ENCODE peak calls at places on chromosomes 4 and X, in seven cellular contexts. F, H, W, I, Y, B and U are unnamed samples. For H3K4me1, the result is how much of the 10 kb centered on the place peaks cover.

GRCh38 chr4:106495498-106495897 is 126.9 kb upstream of the GIMD1 start:
- DNase-seq in F (no peak), H (no peak), W (no peak), I (no peak), Y (no peak), B (no peak), U (peak)

GRCh38 chr4:158042591-158043030 is 130.2 kb downstream of the GASK1B start:
- DNase-seq in F (peak), H (peak), W (no peak), I (no peak), Y (no peak), B (peak), U (no peak)

GRCh38 chr4:156779774-156780173 is 191.8 kb downstream of the PDGFC start:
- DNase-seq in F (peak), H (peak), W (peak), I (no peak), Y (no peak), B (peak), U (no peak)

GRCh38 chr4:4474496-4474895 is 67.4 kb downstream of the STX18 start:
- DNase-seq in F (no peak), H (no peak), W (no peak), I (no peak), Y (no peak), B (no peak), U (no peak)

GRCh38 chr4:163697121-163697520 is 202.6 kb downstream of the TMA16 start:
- DNase-seq in F (no peak), H (no peak), W (no peak), I (no peak), Y (no peak), B (peak), U (no peak)

GRCh38 chr4:2828758-2829181 is 14.9 kb upstream of the ADD1 start:
- DNase-seq in F (no peak), H (no peak), W (no peak), I (no peak), Y (no peak), B (no peak), U (no peak)

GRCh38 chr4:77047037-77047436 is 28.8 kb downstream of the CCNI start:
- DNase-seq in F (peak), H (peak), W (no peak), I (no peak), Y (no peak), B (peak), U (no peak)

GRCh38 chr4:157220026-157220881 is at the start of gene GRIA2:
- DNase-seq in F (peak), H (peak), W (peak), I (no peak), Y (no peak), B (no peak), U (no peak)

GRCh38 chr4:1210971-1211370 is 38.0 kb downstream of the CTBP1 start:
- DNase-seq in F (no peak), H (no peak), W (no peak), I (no peak), Y (no peak), B (no peak), U (no peak)
- H3K4me1 ChIP-seq in F (under half), H (half or more), W (under half), I (under half), Y (under half), B (under half), U (half or more)

GRCh38 chr4:174241162-174241561 is 42.3 kb downstream of the FBXO8 start:
- DNase-seq in F (no peak), H (no peak), W (no peak), I (no peak), Y (no peak), B (no peak), U (no peak)
- H3K4me1 ChIP-seq in F (under half), H (under half), W (under half), I (under half), Y (under half), B (under half), U (under half)

DNA sequence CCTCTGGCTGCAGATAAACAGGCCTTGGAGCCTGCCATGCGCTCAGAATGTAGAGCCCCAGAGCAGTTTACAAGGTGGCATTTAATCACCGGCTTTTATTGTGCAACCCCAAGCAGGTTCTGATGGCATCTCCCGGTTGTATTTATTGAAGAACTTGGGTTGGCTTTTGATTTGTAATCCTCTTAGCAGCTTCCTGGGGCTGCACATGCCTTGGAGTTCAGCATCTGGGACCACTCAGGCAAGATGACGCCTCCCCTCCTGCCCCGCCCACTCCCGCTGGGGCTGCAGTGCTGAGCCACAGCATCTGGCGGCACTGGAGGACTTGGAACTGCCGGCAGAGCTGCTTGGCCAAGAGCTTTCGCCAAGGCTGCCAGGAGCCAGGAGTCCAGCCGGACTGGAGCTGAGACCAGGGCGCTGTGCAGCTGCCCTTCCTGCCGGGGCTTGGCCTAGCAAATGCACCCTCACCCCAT is 5.3 kb downstream of the HTRA3 start:
- DNase-seq in F (peak), H (peak), W (no peak), I (peak), Y (peak), B (no peak), U (peak)
- H3K4me1 ChIP-seq in F (under half), H (under half), W (under half), I (under half), Y (under half), B (under half), U (half or more)

GRCh38 chr4:25452081-25452480 is 75.0 kb downstream of the ANAPC4 start:
- DNase-seq in F (no peak), H (no peak), W (no peak), I (no peak), Y (no peak), B (no peak), U (no peak)
- H3K4me1 ChIP-seq in F (under half), H (under half), W (under half), I (under half), Y (under half), B (under half), U (under half)

GRCh38 chr4:108159845-108160244 is 8.9 kb downstream of the LEF1 start:
- DNase-seq in F (no peak), H (no peak), W (no peak), I (no peak), Y (no peak), B (no peak), U (no peak)
- H3K4me1 ChIP-seq in F (under half), H (under half), W (under half), I (under half), Y (under half), B (under half), U (under half)

DNA sequence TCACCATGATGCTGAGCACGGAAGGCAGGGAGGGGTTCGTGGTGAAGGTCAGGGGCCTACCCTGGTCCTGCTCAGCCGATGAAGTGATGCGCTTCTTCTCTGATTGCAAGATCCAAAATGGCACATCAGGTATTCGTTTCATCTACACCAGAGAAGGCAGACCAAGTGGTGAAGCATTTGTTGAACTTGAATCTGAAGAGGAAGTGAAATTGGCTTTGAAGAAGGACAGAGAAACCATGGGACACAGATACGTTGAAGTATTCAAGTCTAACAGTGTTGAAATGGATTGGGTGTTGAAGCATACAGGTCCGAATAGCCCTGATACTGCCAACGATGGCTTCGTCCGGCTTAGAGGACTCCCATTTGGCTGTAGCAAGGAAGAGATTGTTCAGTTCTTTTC is 4.0 kb downstream of the HNRNPH2 start:
- DNase-seq in F (no peak), H (no peak), W (no peak), I (no peak), Y (no peak), B (no peak), U (no peak)
- H3K4me1 ChIP-seq in F (under half), H (under half), W (under half), I (under half), Y (under half), B (under half), U (under half)